ENCODE peak calls at places on chromosome 12, in seven cellular contexts. R is GM23248; T is activated effector memory CD4-positive, alpha-beta T cell treated with Interleukin-2 at 50 U/mL for 16 hours; N is HFFc6; A is heart left ventricle; L is T-helper 9 cell; V is AG09309. B is an unnamed sample.

GRCh38 chr12:93766802-93767523 is 89.8 kb downstream of the CRADD start:
- DNase-seq in R (peak; percentile 83), T (no peak), N (peak; percentile 78), A (peak; percentile 37), L (no peak), V (no peak), B (peak; percentile 61)

GRCh38 chr12:12018454-12018853 is 52.3 kb upstream of the BCL2L14 start:
- DNase-seq in R (peak; percentile 21), T (no peak), N (peak; percentile 25), A (no peak), L (no peak), V (no peak), B (peak; percentile 90)

GRCh38 chr12:11981174-11981733 is 89.5 kb upstream of the BCL2L14 start:
- DNase-seq in R (peak; percentile 82), T (peak; percentile 37), N (no peak), A (no peak), L (peak; percentile 10), V (no peak), B (peak; percentile 69)

GRCh38 chr12:56165369-56165768 is 7.2 kb downstream of the MYL6 start:
- DNase-seq in R (peak; percentile 22), T (no peak), N (no peak), A (no peak), L (no peak), V (no peak), B (no peak)

GRCh38 chr12:108832730-108833354 is 24.5 kb downstream of the SSH1 start:
- DNase-seq in R (peak; percentile 95), T (no peak), N (peak; percentile 85), A (no peak), L (no peak), V (peak; percentile 85), B (peak; percentile 69)

GRCh38 chr12:76422154-76422877 is 74.1 kb upstream of the BBS10 start:
- DNase-seq in R (peak; percentile 43), T (no peak), N (no peak), A (no peak), L (no peak), V (no peak), B (peak; percentile 28)

GRCh38 chr12:26746315-26746714 is 86.7 kb downstream of the ITPR2 start:
- DNase-seq in R (peak; percentile 85), T (no peak), N (peak; percentile 82), A (no peak), L (no peak), V (peak; percentile 45), B (peak; percentile 66)

GRCh38 chr12:4825139-4825858 is 84.4 kb upstream of the KCNA1 start:
- DNase-seq in R (no peak), T (no peak), N (no peak), A (no peak), L (no peak), V (no peak), B (no peak)

GRCh38 chr12:21538259-21538658 is 12.2 kb downstream of the SPX start:
- DNase-seq in R (no peak), T (no peak), N (no peak), A (no peak), L (no peak), V (no peak), B (no peak)

GRCh38 chr12:79373896-79374499 is 316.8 kb downstream of the PAWR start:
- DNase-seq in R (peak; percentile 56), T (no peak), N (no peak), A (no peak), L (no peak), V (no peak), B (peak; percentile 15)

GRCh38 chr12:101407054-101407437 is 526 bp downstream of the ARL1 start:
- DNase-seq in R (no peak), T (peak; percentile 12), N (no peak), A (no peak), L (no peak), V (no peak), B (no peak)

GRCh38 chr12:119683413-119683812 is 15.5 kb downstream of the PRKAB1 start:
- DNase-seq in R (peak; percentile 70), T (no peak), N (peak; percentile 74), A (no peak), L (no peak), V (no peak), B (no peak)

GRCh38 chr12:89461649-89462612 is 62.7 kb downstream of the GALNT4 start:
- DNase-seq in R (peak; percentile 79), T (no peak), N (peak; percentile 78), A (no peak), L (no peak), V (peak; percentile 70), B (peak; percentile 71)

GRCh38 chr12:109475993-109476806 is 900 bp downstream of the KCTD10 start:
- DNase-seq in R (peak; percentile 63), T (no peak), N (no peak), A (no peak), L (no peak), V (no peak), B (no peak)

GRCh38 chr12:119715268-119715620 is 47.3 kb downstream of the PRKAB1 start:
- DNase-seq in R (no peak), T (no peak), N (no peak), A (no peak), L (no peak), V (no peak), B (peak; percentile 8)

GRCh38 chr12:72289633-72290032 is 17.5 kb downstream of the TRHDE start:
- DNase-seq in R (peak; percentile 24), T (no peak), N (no peak), A (no peak), L (no peak), V (no peak), B (no peak)

GRCh38 chr12:6869049-6870021 is 2.0 kb downstream of the TPI1 start:
- DNase-seq in R (peak; percentile 75), T (peak; percentile 75), N (peak; percentile 50), A (peak; percentile 77), L (peak; percentile 84), V (no peak), B (peak; percentile 62)

GRCh38 chr12:125065021-125065752 is at the start of gene AACS:
- DNase-seq in R (peak; percentile 88), T (peak; percentile 67), N (peak; percentile 59), A (peak; percentile 79), L (peak; percentile 80), V (no peak), B (peak; percentile 75)

GRCh38 chr12:93868771-93869170 is 191.6 kb downstream of the CRADD start:
- DNase-seq in R (peak; percentile 66), T (no peak), N (no peak), A (no peak), L (no peak), V (no peak), B (no peak)

GRCh38 chr12:106058256-106059182 is 80.2 kb downstream of the NUAK1 start:
- DNase-seq in R (peak; percentile 83), T (no peak), N (peak; percentile 60), A (no peak), L (no peak), V (peak; percentile 28), B (peak; percentile 64)

GRCh38 chr12:92961949-92962348 is 32.9 kb upstream of the EEA1 start:
- DNase-seq in R (no peak), T (no peak), N (no peak), A (no peak), L (no peak), V (no peak), B (no peak)

GRCh38 chr12:62813031-62813829 is 121.7 kb downstream of the PPM1H start:
- DNase-seq in R (peak; percentile 88), T (no peak), N (peak; percentile 32), A (peak; percentile 59), L (peak; percentile 3), V (peak; percentile 28), B (peak; percentile 40)

GRCh38 chr12:34301251-34302130 is 279.2 kb downstream of the ALG10 start:
- DNase-seq in R (no peak), T (no peak), N (no peak), A (no peak), L (no peak), V (no peak), B (no peak)

GRCh38 chr12:118853634-118854033 is 127.7 kb upstream of the SRRM4 start:
- DNase-seq in R (no peak), T (no peak), N (no peak), A (no peak), L (no peak), V (no peak), B (no peak)

GRCh38 chr12:6861391-6861790 is 5.9 kb upstream of the TPI1 start:
- DNase-seq in R (no peak), T (no peak), N (no peak), A (no peak), L (no peak), V (no peak), B (no peak)

GRCh38 chr12:85805654-85806053 is 30.6 kb downstream of the RASSF9 start:
- DNase-seq in R (peak; percentile 89), T (no peak), N (no peak), A (peak; percentile 27), L (no peak), V (no peak), B (no peak)

GRCh38 chr12:71070416-71071155 is 87.2 kb downstream of the TSPAN8 start:
- DNase-seq in R (peak; percentile 71), T (no peak), N (no peak), A (no peak), L (no peak), V (no peak), B (no peak)

GRCh38 chr12:57429473-57430116 is 1.2 kb downstream of the R3HDM2 start:
- DNase-seq in R (peak; percentile 41), T (no peak), N (no peak), A (no peak), L (no peak), V (no peak), B (no peak)

GRCh38 chr12:30992381-30992780 is 65.8 kb downstream of the TSPAN11 start:
- DNase-seq in R (no peak), T (no peak), N (no peak), A (no peak), L (no peak), V (no peak), B (no peak)

GRCh38 chr12:113880337-113880736 is 85.8 kb downstream of the RBM19 start:
- DNase-seq in R (no peak), T (no peak), N (no peak), A (no peak), L (no peak), V (no peak), B (no peak)

B was measured in mammary epithelial cell.